ENCODE peak calls at places on chromosome 1, in nine cellular contexts. One of them, this sample, is unnamed.

GRCh38 chr1:155255243-155256100 is at the start of gene ENTREP3:
- DNase-seq in endothelial cell: peak; percentile 89
- DNase-seq in naive B cell: peak; percentile 64
- DNase-seq in RPMI7951: peak; percentile 79
- DNase-seq in cardiac fibroblast: peak; percentile 87
- DNase-seq in MV-4-11: peak; percentile 55
- DNase-seq in fibroblast of lung: peak; percentile 78
- DNase-seq in activated CD4-positive, CD25-positive, alpha-beta regulatory T cell: peak; percentile 67
- DNase-seq in stromal cell of bone marrow: peak; percentile 65
- DNase-seq in this sample: no peak

GRCh38 chr1:42368096-42368795 is 12.3 kb upstream of the RIMKLA start:
- DNase-seq in fibroblast of lung: no peak
- DNase-seq in MV-4-11: no peak
- DNase-seq in activated CD4-positive, CD25-positive, alpha-beta regulatory T cell: no peak
- DNase-seq in stromal cell of bone marrow: no peak
- DNase-seq in naive B cell: no peak
- DNase-seq in endothelial cell: no peak
- DNase-seq in RPMI7951: no peak
- DNase-seq in cardiac fibroblast: no peak
- DNase-seq in this sample: no peak

GRCh38 chr1:198047913-198048312 is 108.9 kb upstream of the NEK7 start:
- DNase-seq in fibroblast of lung: no peak
- DNase-seq in cardiac fibroblast: no peak
- DNase-seq in endothelial cell: no peak
- DNase-seq in RPMI7951: no peak
- DNase-seq in naive B cell: no peak
- DNase-seq in activated CD4-positive, CD25-positive, alpha-beta regulatory T cell: no peak
- DNase-seq in MV-4-11: peak; percentile 75
- DNase-seq in stromal cell of bone marrow: no peak
- DNase-seq in this sample: no peak

GRCh38 chr1:53417003-53417402 is 42.2 kb upstream of the DMRTB1 start:
- DNase-seq in stromal cell of bone marrow: no peak
- DNase-seq in RPMI7951: no peak
- DNase-seq in endothelial cell: no peak
- DNase-seq in fibroblast of lung: peak; percentile 21
- DNase-seq in activated CD4-positive, CD25-positive, alpha-beta regulatory T cell: no peak
- DNase-seq in naive B cell: no peak
- DNase-seq in MV-4-11: no peak
- DNase-seq in cardiac fibroblast: no peak
- DNase-seq in this sample: no peak

GRCh38 chr1:6016191-6016865 is 24.1 kb upstream of the NPHP4 start:
- DNase-seq in cardiac fibroblast: peak; percentile 31
- DNase-seq in MV-4-11: no peak
- DNase-seq in RPMI7951: peak; percentile 85
- DNase-seq in fibroblast of lung: peak; percentile 77
- DNase-seq in naive B cell: no peak
- DNase-seq in stromal cell of bone marrow: no peak
- DNase-seq in activated CD4-positive, CD25-positive, alpha-beta regulatory T cell: no peak
- DNase-seq in endothelial cell: no peak
- DNase-seq in this sample: no peak

GRCh38 chr1:2129256-2129943 is 65.2 kb downstream of the FAAP20 start:
- DNase-seq in MV-4-11: no peak
- DNase-seq in cardiac fibroblast: no peak
- DNase-seq in fibroblast of lung: no peak
- DNase-seq in stromal cell of bone marrow: no peak
- DNase-seq in RPMI7951: no peak
- DNase-seq in naive B cell: no peak
- DNase-seq in activated CD4-positive, CD25-positive, alpha-beta regulatory T cell: no peak
- DNase-seq in endothelial cell: no peak
- DNase-seq in this sample: no peak

GRCh38 chr1:34787461-34788420 is 5.1 kb upstream of the GJA4 start:
- DNase-seq in stromal cell of bone marrow: no peak
- DNase-seq in fibroblast of lung: peak; percentile 19
- DNase-seq in MV-4-11: no peak
- DNase-seq in endothelial cell: peak; percentile 47
- DNase-seq in naive B cell: no peak
- DNase-seq in cardiac fibroblast: peak; percentile 46
- DNase-seq in activated CD4-positive, CD25-positive, alpha-beta regulatory T cell: no peak
- DNase-seq in RPMI7951: peak; percentile 18
- DNase-seq in this sample: no peak

GRCh38 chr1:199914546-199914945 is 113.0 kb upstream of the NR5A2 start:
- DNase-seq in endothelial cell: no peak
- DNase-seq in fibroblast of lung: no peak
- DNase-seq in MV-4-11: no peak
- DNase-seq in cardiac fibroblast: no peak
- DNase-seq in activated CD4-positive, CD25-positive, alpha-beta regulatory T cell: no peak
- DNase-seq in stromal cell of bone marrow: no peak
- DNase-seq in naive B cell: no peak
- DNase-seq in RPMI7951: no peak
- DNase-seq in this sample: no peak

GRCh38 chr1:183580281-183580682 is 10.0 kb downstream of the NCF2 start:
- DNase-seq in activated CD4-positive, CD25-positive, alpha-beta regulatory T cell: no peak
- DNase-seq in naive B cell: peak; percentile 81
- DNase-seq in RPMI7951: peak; percentile 21
- DNase-seq in cardiac fibroblast: no peak
- DNase-seq in fibroblast of lung: no peak
- DNase-seq in stromal cell of bone marrow: no peak
- DNase-seq in endothelial cell: peak; percentile 59
- DNase-seq in MV-4-11: peak; percentile 99
- DNase-seq in this sample: peak; percentile 100

GRCh38 chr1:56827711-56828110 is 8.5 kb upstream of the FYB2 start:
- DNase-seq in activated CD4-positive, CD25-positive, alpha-beta regulatory T cell: no peak
- DNase-seq in stromal cell of bone marrow: no peak
- DNase-seq in naive B cell: no peak
- DNase-seq in MV-4-11: no peak
- DNase-seq in endothelial cell: no peak
- DNase-seq in fibroblast of lung: no peak
- DNase-seq in cardiac fibroblast: no peak
- DNase-seq in RPMI7951: no peak
- DNase-seq in this sample: no peak

GRCh38 chr1:91124290-91124975 is 102.6 kb upstream of the ZNF644 start:
- DNase-seq in stromal cell of bone marrow: no peak
- DNase-seq in MV-4-11: no peak
- DNase-seq in cardiac fibroblast: no peak
- DNase-seq in fibroblast of lung: no peak
- DNase-seq in activated CD4-positive, CD25-positive, alpha-beta regulatory T cell: no peak
- DNase-seq in naive B cell: no peak
- DNase-seq in endothelial cell: no peak
- DNase-seq in RPMI7951: peak; percentile 32
- DNase-seq in this sample: no peak

GRCh38 chr1:20322081-20322824 is 31.6 kb downstream of the VWA5B1 start:
- DNase-seq in stromal cell of bone marrow: no peak
- DNase-seq in naive B cell: no peak
- DNase-seq in MV-4-11: peak; percentile 73
- DNase-seq in endothelial cell: no peak
- DNase-seq in activated CD4-positive, CD25-positive, alpha-beta regulatory T cell: no peak
- DNase-seq in fibroblast of lung: peak; percentile 30
- DNase-seq in RPMI7951: no peak
- DNase-seq in cardiac fibroblast: no peak
- DNase-seq in this sample: no peak

GRCh38 chr1:111570781-111571181 is 48.8 kb upstream of the RAP1A start:
- DNase-seq in cardiac fibroblast: no peak
- DNase-seq in endothelial cell: peak; percentile 31
- DNase-seq in MV-4-11: peak; percentile 43
- DNase-seq in fibroblast of lung: peak; percentile 26
- DNase-seq in RPMI7951: peak; percentile 55
- DNase-seq in stromal cell of bone marrow: no peak
- DNase-seq in naive B cell: peak; percentile 18
- DNase-seq in activated CD4-positive, CD25-positive, alpha-beta regulatory T cell: peak; percentile 3
- DNase-seq in this sample: no peak

GRCh38 chr1:2968471-2968881 is 52.8 kb upstream of the ACTRT2 start:
- DNase-seq in RPMI7951: no peak
- DNase-seq in MV-4-11: no peak
- DNase-seq in cardiac fibroblast: no peak
- DNase-seq in fibroblast of lung: no peak
- DNase-seq in endothelial cell: no peak
- DNase-seq in stromal cell of bone marrow: no peak
- DNase-seq in activated CD4-positive, CD25-positive, alpha-beta regulatory T cell: no peak
- DNase-seq in naive B cell: no peak
- DNase-seq in this sample: no peak

GRCh38 chr1:97186381-97186780 is 464.8 kb downstream of the PTBP2 start:
- DNase-seq in RPMI7951: peak; percentile 40
- DNase-seq in activated CD4-positive, CD25-positive, alpha-beta regulatory T cell: no peak
- DNase-seq in fibroblast of lung: no peak
- DNase-seq in cardiac fibroblast: no peak
- DNase-seq in endothelial cell: peak; percentile 8
- DNase-seq in MV-4-11: peak; percentile 11
- DNase-seq in stromal cell of bone marrow: no peak
- DNase-seq in naive B cell: no peak
- DNase-seq in this sample: no peak

GRCh38 chr1:40039245-40039756 is 1.2 kb upstream of the CAP1 start:
- DNase-seq in naive B cell: peak; percentile 69
- DNase-seq in RPMI7951: no peak
- DNase-seq in activated CD4-positive, CD25-positive, alpha-beta regulatory T cell: no peak
- DNase-seq in stromal cell of bone marrow: peak; percentile 31
- DNase-seq in MV-4-11: peak; percentile 90
- DNase-seq in fibroblast of lung: no peak
- DNase-seq in endothelial cell: no peak
- DNase-seq in cardiac fibroblast: peak; percentile 66
- DNase-seq in this sample: peak; percentile 87

GRCh38 chr1:109793486-109794318 is 30.0 kb upstream of the EPS8L3 start:
- DNase-seq in naive B cell: no peak
- DNase-seq in endothelial cell: no peak
- DNase-seq in activated CD4-positive, CD25-positive, alpha-beta regulatory T cell: no peak
- DNase-seq in MV-4-11: peak; percentile 62
- DNase-seq in fibroblast of lung: peak; percentile 96
- DNase-seq in cardiac fibroblast: peak; percentile 88
- DNase-seq in RPMI7951: peak; percentile 91
- DNase-seq in stromal cell of bone marrow: peak; percentile 78
- DNase-seq in this sample: peak; percentile 36

This sample was measured in GF-D8.